ENCODE peak calls at places on chromosomes 11 and 22, in six cellular contexts. U is lung; K is AG04450; L is coronary artery; V is CD4-positive, alpha-beta memory T cell; O is EH. B is an unnamed sample.

GRCh38 chr11:89436071-89436470 is 55.1 kb downstream of the NOX4 start:
- DNase-seq in K (peak), O (peak), V (no peak), U (peak), L (no peak), B (no peak)

GRCh38 chr11:62179995-62180394 is 10.0 kb upstream of the SCGB1D1 start:
- DNase-seq in O (no peak), V (no peak), U (no peak), L (no peak), K (no peak), B (no peak)

GRCh38 chr11:103035656-103036434 is 56.1 kb downstream of the DCUN1D5 start:
- DNase-seq in U (no peak), L (no peak), O (peak), K (peak), V (peak), B (peak)

GRCh38 chr11:70281114-70281729 is 10.7 kb downstream of the PPFIA1 start:
- DNase-seq in O (peak), U (no peak), V (no peak), K (no peak), L (no peak), B (no peak)

GRCh38 chr11:86641537-86642270 is 30.7 kb downstream of the ME3 start:
- DNase-seq in K (no peak), O (no peak), U (no peak), V (no peak), L (no peak), B (no peak)

GRCh38 chr11:68406318-68407313 is 53.9 kb upstream of the PPP6R3 start:
- DNase-seq in K (no peak), O (no peak), U (peak), L (no peak), V (no peak), B (no peak)

GRCh38 chr11:69217276-69218105 is 61.8 kb downstream of the SMIM38 start:
- DNase-seq in V (no peak), K (no peak), U (no peak), O (no peak), L (peak), B (no peak)

GRCh38 chr22:19738664-19739447 is 15.5 kb downstream of the GP1BB start:
- DNase-seq in O (no peak), K (no peak), U (no peak), V (no peak), L (no peak), B (no peak)

GRCh38 chr22:19805821-19806212 is 45.2 kb downstream of the TBX1 start:
- DNase-seq in U (no peak), O (peak), L (no peak), K (no peak), V (no peak), B (no peak)

GRCh38 chr11:69640995-69641581 is at the start of gene CCND1:
- DNase-seq in V (peak), U (peak), K (peak), O (peak), L (peak), B (peak)

GRCh38 chr11:104390696-104391095 is 226.7 kb upstream of the PDGFD start:
- DNase-seq in U (no peak), V (no peak), L (no peak), O (peak), K (peak), B (no peak)

GRCh38 chr11:62558669-62559068 is 12.1 kb upstream of the AHNAK start:
- DNase-seq in K (no peak), O (no peak), U (no peak), L (no peak), V (no peak), B (no peak)

GRCh38 chr11:60870276-60870675 is 2.9 kb downstream of the ZP1 start:
- DNase-seq in L (no peak), K (no peak), U (no peak), O (no peak), V (no peak), B (no peak)

GRCh38 chr11:8041576-8041975 is 39.4 kb upstream of the TUB start:
- DNase-seq in O (no peak), K (no peak), V (no peak), L (no peak), U (peak), B (no peak)